ENCODE peak calls at places on chromosomes 11 and 22, in nine cellular contexts. H, O, J, V, S, R, A, W and K are unnamed samples.

GRCh38 chr11:35282226-35282882 is 137.0 kb downstream of the SLC1A2 start:
- DNase-seq in O (no peak), V (no peak), R (no peak), H (no peak), A (peak; percentile 48), J (no peak), S (no peak), W (no peak), K (no peak)

GRCh38 chr11:48066881-48067800 is 86.8 kb downstream of the PTPRJ start:
- DNase-seq in S (no peak), A (no peak), R (no peak), H (no peak), O (no peak), V (no peak), J (no peak), W (no peak), K (peak; percentile 67)

GRCh38 chr11:44083906-44084305 is 11.6 kb upstream of the EXT2 start:
- DNase-seq in J (no peak), V (no peak), H (no peak), S (no peak), A (no peak), W (no peak), O (no peak), R (no peak), K (no peak)

GRCh38 chr22:45586651-45587405 is 84.1 kb downstream of the FBLN1 start:
- DNase-seq in R (no peak), H (no peak), A (no peak), S (no peak), W (no peak), O (no peak), J (no peak), V (no peak), K (no peak)

GRCh38 chr11:27471067-27471587 is 1.5 kb downstream of the LGR4 start:
- DNase-seq in W (peak; percentile 27), A (peak; percentile 31), O (no peak), J (no peak), V (no peak), R (peak; percentile 43), H (no peak), S (no peak), K (peak; percentile 26)

GRCh38 chr11:47430524-47430923 is 4.3 kb upstream of the PSMC3 start:
- DNase-seq in W (no peak), H (no peak), O (no peak), S (no peak), R (no peak), V (no peak), A (no peak), J (no peak), K (no peak)

GRCh38 chr22:23520875-23521441 is 59.1 kb downstream of the IGLL1 start:
- DNase-seq in V (no peak), R (no peak), O (no peak), J (no peak), H (no peak), W (no peak), S (no peak), A (peak; percentile 62), K (peak; percentile 45)

GRCh38 chr22:16806401-16806800 is 18.8 kb downstream of the XKR3 start:
- DNase-seq in H (no peak), S (no peak), W (no peak), J (peak; percentile 35), O (no peak), A (no peak), R (no peak), V (no peak), K (no peak)

GRCh38 chr11:75241906-75242644 is 1.5 kb downstream of the TPBGL start:
- DNase-seq in O (peak; percentile 11), R (no peak), V (no peak), W (no peak), H (no peak), J (peak; percentile 32), S (no peak), A (no peak), K (no peak)

GRCh38 chr22:27105142-27106025 is 448.0 kb downstream of the MIAT start:
- DNase-seq in O (peak; percentile 31), A (peak; percentile 91), V (peak; percentile 72), S (peak; percentile 76), J (no peak), W (peak; percentile 46), H (no peak), R (no peak), K (no peak)

GRCh38 chr11:19739872-19740271 is 27.2 kb downstream of the NAV2 start:
- DNase-seq in W (peak; percentile 22), S (no peak), O (no peak), H (no peak), A (no peak), J (peak; percentile 57), V (no peak), R (no peak), K (peak; percentile 66)

GRCh38 chr11:27254744-27255446 is 108.1 kb downstream of the CCDC34 start:
- DNase-seq in V (no peak), J (no peak), W (no peak), H (no peak), R (no peak), O (no peak), A (peak; percentile 88), S (no peak), K (no peak)

GRCh38 chr22:50530857-50531545 is 1.2 kb upstream of the TYMP start:
- DNase-seq in W (peak; percentile 93), J (peak; percentile 84), S (peak; percentile 85), R (peak; percentile 74), O (peak; percentile 91), V (no peak), H (peak; percentile 50), A (peak; percentile 79), K (peak; percentile 80)

GRCh38 chr11:1772270-1773130 is 8.8 kb upstream of the CTSD start:
- DNase-seq in O (peak; percentile 68), H (no peak), W (peak; percentile 68), S (peak; percentile 69), V (no peak), A (peak; percentile 93), R (peak; percentile 85), J (peak; percentile 80), K (peak; percentile 79)
- H3K4me1 ChIP-seq in O (peaks cover 10% of the 10 kb centered on the region), H (peaks cover 10% of the 10 kb centered on the region), W (peaks cover 24% of the 10 kb centered on the region), S (no peaks in the 10 kb centered on the region), V (peaks cover 8% of the 10 kb centered on the region), A (peaks cover 24% of the 10 kb centered on the region), R (peaks cover 32% of the 10 kb centered on the region), J (peaks cover 8% of the 10 kb centered on the region), K (no peaks in the 10 kb centered on the region)

GRCh38 chr22:47658182-47658581 is 895.7 kb downstream of the TBC1D22A start:
- DNase-seq in W (no peak), A (no peak), J (peak; percentile 10), V (no peak), H (no peak), O (no peak), S (no peak), R (no peak), K (no peak)
- H3K4me1 ChIP-seq in W (no peaks in the 10 kb centered on the region), A (no peaks in the 10 kb centered on the region), J (no peaks in the 10 kb centered on the region), V (no peaks in the 10 kb centered on the region), H (no peaks in the 10 kb centered on the region), O (no peaks in the 10 kb centered on the region), S (no peaks in the 10 kb centered on the region), R (no peaks in the 10 kb centered on the region), K (no peaks in the 10 kb centered on the region)

GRCh38 chr11:78030429-78031325 is 7.6 kb upstream of the KCTD14 start:
- DNase-seq in A (peak; percentile 72), O (peak; percentile 89), J (no peak), H (no peak), V (no peak), R (peak; percentile 85), S (peak; percentile 28), W (peak; percentile 73), K (peak; percentile 63)
- H3K4me1 ChIP-seq in A (no peaks in the 10 kb centered on the region), O (peaks cover 9% of the 10 kb centered on the region), J (no peaks in the 10 kb centered on the region), H (no peaks in the 10 kb centered on the region), V (peaks cover 7% of the 10 kb centered on the region), R (peaks cover 29% of the 10 kb centered on the region), S (peaks cover 6% of the 10 kb centered on the region), W (peaks cover 23% of the 10 kb centered on the region), K (peaks cover 9% of the 10 kb centered on the region)

GRCh38 chr11:61147271-61147670 is 14.0 kb downstream of the VPS37C start:
- DNase-seq in H (no peak), W (no peak), O (no peak), A (no peak), J (no peak), V (no peak), S (no peak), R (no peak), K (no peak)

GRCh38 chr11:61145228-61146005 is 15.8 kb downstream of the VPS37C start:
- DNase-seq in S (no peak), R (no peak), A (no peak), W (no peak), J (no peak), V (no peak), H (no peak), O (no peak), K (no peak)

GRCh38 chr11:61149624-61150615 is 11.3 kb downstream of the VPS37C start:
- DNase-seq in H (no peak), A (no peak), S (no peak), R (peak; percentile 54), O (peak; percentile 56), J (no peak), W (peak; percentile 30), V (no peak), K (peak; percentile 40)

GRCh38 chr11:61146413-61146812 is 14.8 kb downstream of the VPS37C start:
- DNase-seq in R (no peak), V (no peak), W (no peak), H (no peak), S (no peak), J (no peak), A (no peak), O (no peak), K (no peak)

DNA sequence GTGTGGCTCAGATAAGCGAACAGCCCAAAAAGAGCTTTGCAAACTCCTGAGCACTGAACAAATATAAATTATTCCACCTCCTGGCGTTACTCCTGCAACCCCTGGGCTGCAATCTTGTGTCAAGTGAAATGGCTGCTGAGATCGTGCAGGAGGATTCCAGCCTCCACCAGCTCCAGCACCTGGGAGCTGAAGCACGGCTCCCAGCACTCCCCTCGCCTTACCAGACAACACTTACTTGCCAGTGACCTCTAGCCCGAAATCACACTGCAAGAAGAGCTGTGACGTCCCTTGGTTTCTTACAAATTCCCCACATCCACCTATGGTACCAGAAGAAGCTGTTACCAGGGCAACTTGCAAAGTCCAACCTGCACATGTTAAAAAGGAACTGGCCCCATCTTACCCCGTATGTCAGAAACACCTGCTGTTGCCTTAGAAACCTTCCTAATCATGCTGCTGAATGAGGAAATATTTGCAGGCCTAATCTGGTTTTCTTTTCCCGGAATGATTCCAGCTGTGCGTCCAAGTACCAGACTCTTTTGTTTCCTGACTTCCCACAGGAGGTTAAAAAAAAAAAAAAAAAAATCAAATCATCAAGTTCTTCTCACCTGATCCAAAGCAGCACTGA is 13.1 kb downstream of the VPS37C start:
- DNase-seq in J (no peak), A (no peak), R (no peak), O (no peak), H (no peak), W (no peak), S (no peak), V (no peak), K (peak; percentile 35)
- H3K4me1 ChIP-seq in J (no peaks in the 10 kb centered on the region), A (peaks cover 21% of the 10 kb centered on the region), R (peaks cover 23% of the 10 kb centered on the region), O (peaks cover 68% of the 10 kb centered on the region), H (no peaks in the 10 kb centered on the region), W (peaks cover 61% of the 10 kb centered on the region), S (peaks cover 43% of the 10 kb centered on the region), V (peaks cover 37% of the 10 kb centered on the region), K (peaks cover 55% of the 10 kb centered on the region)